ENCODE peak calls at places on chromosomes 11 and 22, in eight cellular contexts. J is activated T-cell treated with anti-CD3 and anti-CD28 coated beads for 1 hour; P is uterus; Z is neural progenitor cell; N is stimulated activated CD4-positive, alpha-beta T cell treated with anti-CD3 and anti-CD28 coated beads, Interleukin-2, amount 100 ng/mL, for 24 hours; F is COLO829; Y is GM10248; K is HFFc6. E is an unnamed sample.

GRCh38 chr22:50376064-50376747 is 33.1 kb downstream of the PPP6R2 start:
- DNase-seq in J (no peak), P (no peak), Z (no peak), N (no peak), F (no peak), Y (no peak), K (no peak), E (no peak)

GRCh38 chr11:118434123-118434552 is 2.2 kb upstream of the KMT2A start:
- DNase-seq in J (no peak), P (no peak), Z (no peak), N (no peak), F (no peak), Y (no peak), K (peak), E (no peak)

GRCh38 chr11:64372802-64373597 is 14.0 kb downstream of the RPS6KA4 start:
- DNase-seq in J (no peak), P (no peak), Z (no peak), N (no peak), F (peak), Y (no peak), K (peak), E (peak)

GRCh38 chr11:134248910-134249480 is 4.2 kb downstream of the THYN1 start:
- DNase-seq in J (no peak), P (no peak), Z (no peak), N (no peak), F (no peak), Y (no peak), K (no peak), E (no peak)

GRCh38 chr22:24482586-24482985 is 12.5 kb upstream of the UPB1 start:
- DNase-seq in J (no peak), P (no peak), Z (no peak), N (no peak), F (peak), Y (no peak), K (peak), E (no peak)

GRCh38 chr22:37176464-37177061 is 11.5 kb downstream of the C1QTNF6 start:
- DNase-seq in J (no peak), P (peak), Z (no peak), N (no peak), F (no peak), Y (peak), K (peak), E (no peak)

GRCh38 chr11:126871792-126872191 is 128.8 kb downstream of the KIRREL3 start:
- DNase-seq in J (no peak), P (no peak), Z (no peak), N (no peak), F (no peak), Y (no peak), K (no peak), E (no peak)

GRCh38 chr11:95230054-95231034 is 658 bp downstream of the SESN3 start:
- DNase-seq in J (no peak), P (peak), Z (peak), N (peak), F (peak), Y (no peak), K (no peak), E (no peak)

GRCh38 chr22:22827187-22827948 is 60.2 kb upstream of the IGLL5 start:
- DNase-seq in J (no peak), P (no peak), Z (no peak), N (no peak), F (no peak), Y (no peak), K (no peak), E (no peak)